ENCODE peak calls at places on chromosomes 12 and 14, in six cellular contexts. V is astrocyte of the spinal cord; Q is heart left ventricle; H is fibroblast of villous mesenchyme; K is GM23338; O is effector memory CD4-positive, alpha-beta T cell. C is an unnamed sample.

GRCh38 chr14:29216774-29217232 is 450.2 kb downstream of the FOXG1 start:
- DNase-seq in V (no peak), Q (no peak), H (no peak), K (no peak), O (no peak), C (peak; percentile 31)

GRCh38 chr14:103696027-103696402 is 19.2 kb downstream of the XRCC3 start:
- DNase-seq in V (no peak), Q (no peak), H (no peak), K (no peak), O (no peak), C (no peak)

GRCh38 chr14:94054936-94055335 is 26.1 kb downstream of the DDX24 start:
- DNase-seq in V (no peak), Q (no peak), H (no peak), K (no peak), O (no peak), C (no peak)

GRCh38 chr14:53591816-53592215 is 364.8 kb downstream of the BMP4 start:
- DNase-seq in V (no peak), Q (no peak), H (no peak), K (no peak), O (no peak), C (no peak)

GRCh38 chr12:86613306-86613705 is 357.1 kb upstream of the MGAT4C start:
- DNase-seq in V (no peak), Q (no peak), H (peak; percentile 13), K (no peak), O (no peak), C (peak; percentile 41)

GRCh38 chr12:84070311-84070710 is 842.3 kb downstream of the SLC6A15 start:
- DNase-seq in V (peak; percentile 47), Q (no peak), H (peak; percentile 84), K (no peak), O (no peak), C (peak; percentile 85)

GRCh38 chr12:14629832-14630688 is 62.4 kb upstream of the PLBD1 start:
- DNase-seq in V (peak; percentile 72), Q (peak; percentile 65), H (peak; percentile 75), K (peak; percentile 92), O (peak; percentile 33), C (peak; percentile 83)

GRCh38 chr14:104505085-104506074 is 74.2 kb upstream of the C14orf180 start:
- DNase-seq in V (no peak), Q (no peak), H (no peak), K (no peak), O (no peak), C (no peak)

GRCh38 chr12:76260390-76260748 is 87.8 kb downstream of the BBS10 start:
- DNase-seq in V (no peak), Q (no peak), H (no peak), K (no peak), O (no peak), C (peak; percentile 55)

GRCh38 chr14:76490735-76491134 is 114.8 kb downstream of the ESRRB start:
- DNase-seq in V (no peak), Q (no peak), H (no peak), K (no peak), O (no peak), C (no peak)

GRCh38 chr14:103868242-103868897 is 21.0 kb upstream of the PPP1R13B start:
- DNase-seq in V (no peak), Q (no peak), H (no peak), K (no peak), O (no peak), C (no peak)

GRCh38 chr12:21129352-21129751 is 1.6 kb upstream of the SLCO1B1 start:
- DNase-seq in V (no peak), Q (no peak), H (no peak), K (no peak), O (no peak), C (no peak)

GRCh38 chr12:105920161-105920684 is 218.5 kb downstream of the NUAK1 start:
- DNase-seq in V (peak; percentile 18), Q (peak; percentile 65), H (peak; percentile 33), K (no peak), O (no peak), C (peak; percentile 61)

GRCh38 chr12:77954156-77954555 is 123.5 kb downstream of the NAV3 start:
- DNase-seq in V (peak; percentile 36), Q (no peak), H (peak; percentile 39), K (no peak), O (no peak), C (no peak)

GRCh38 chr12:75960086-75960910 is 71.3 kb downstream of the PHLDA1 start:
- DNase-seq in V (no peak), Q (no peak), H (no peak), K (peak; percentile 89), O (no peak), C (no peak)

GRCh38 chr12:106704081-106704480 is 70.4 kb upstream of the RIC8B start:
- DNase-seq in V (no peak), Q (no peak), H (peak; percentile 24), K (no peak), O (no peak), C (no peak)

GRCh38 chr12:998020-998874 is 7.2 kb downstream of the ERC1 start:
- DNase-seq in V (no peak), Q (no peak), H (no peak), K (no peak), O (no peak), C (peak; percentile 18)

GRCh38 chr12:122435186-122435585 is 12.7 kb upstream of the CLIP1 start:
- DNase-seq in V (no peak), Q (no peak), H (no peak), K (no peak), O (no peak), C (no peak)

GRCh38 chr12:122437656-122438121 is 15.2 kb upstream of the CLIP1 start:
- DNase-seq in V (peak; percentile 70), Q (peak; percentile 25), H (peak; percentile 72), K (no peak), O (no peak), C (peak; percentile 90)
- H3K4me3 ChIP-seq in V (no peak overlapping the region), Q (no peak overlapping the region), H (no peak overlapping the region), K (no peak overlapping the region), O (no peak overlapping the region), C (no peak overlapping the region)

GRCh38 chr14:101495827-101496778 is 65.2 kb upstream of the DIO3 start:
- DNase-seq in V (no peak), Q (peak; percentile 10), H (no peak), K (no peak), O (no peak), C (no peak)
- H3K4me3 ChIP-seq in V (no peak overlapping the region), Q (no peak overlapping the region), H (no peak overlapping the region), K (no peak overlapping the region), O (no peak overlapping the region), C (no peak overlapping the region)

GRCh38 chr12:49413796-49414195 is 46.5 kb downstream of the SPATS2 start:
- DNase-seq in V (no peak), Q (no peak), H (peak; percentile 60), K (no peak), O (no peak), C (peak; percentile 39)

GRCh38 chr12:49417558-49417957 is 50.3 kb downstream of the SPATS2 start:
- DNase-seq in V (no peak), Q (no peak), H (no peak), K (no peak), O (no peak), C (no peak)

GRCh38 chr12:49416892-49417291 is 49.6 kb downstream of the SPATS2 start:
- DNase-seq in V (no peak), Q (no peak), H (no peak), K (no peak), O (no peak), C (no peak)

GRCh38 chr12:49414364-49414763 is 47.1 kb downstream of the SPATS2 start:
- DNase-seq in V (no peak), Q (no peak), H (no peak), K (no peak), O (no peak), C (no peak)

GRCh38 chr12:49415426-49416040 is 48.3 kb downstream of the SPATS2 start:
- DNase-seq in V (no peak), Q (no peak), H (peak; percentile 50), K (no peak), O (no peak), C (no peak)
- H3K4me3 ChIP-seq in V (no peak overlapping the region), Q (no peak overlapping the region), H (no peak overlapping the region), K (no peak overlapping the region), O (no peak overlapping the region), C (no peak overlapping the region)

DNA sequence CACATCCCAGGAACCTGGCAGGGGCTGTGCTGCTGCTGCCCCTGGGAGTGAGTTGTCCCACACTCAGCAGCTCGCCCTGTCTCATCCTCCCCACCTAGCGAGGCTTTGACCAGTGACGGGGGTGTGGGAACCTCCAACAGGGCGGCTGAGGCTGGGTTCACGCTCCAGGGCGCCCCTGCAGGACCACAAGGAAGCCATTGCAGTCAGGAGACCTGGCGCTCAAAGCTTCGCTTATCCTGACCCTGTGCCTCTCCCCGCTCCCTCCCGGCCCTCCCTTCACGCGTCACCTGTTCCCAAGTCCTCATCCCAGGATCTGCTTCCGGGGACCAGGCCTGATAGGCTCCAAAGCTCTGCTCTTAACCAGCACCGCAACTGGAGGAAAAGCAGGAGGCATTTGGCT is 272.0 kb upstream of the SFSWAP start:
- DNase-seq in V (no peak), Q (no peak), H (no peak), K (peak; percentile 67), O (no peak), C (no peak)
- H3K4me3 ChIP-seq in V (no peak overlapping the region), Q (no peak overlapping the region), H (no peak overlapping the region), K (no peak overlapping the region), O (no peak overlapping the region), C (no peak overlapping the region)

DNA sequence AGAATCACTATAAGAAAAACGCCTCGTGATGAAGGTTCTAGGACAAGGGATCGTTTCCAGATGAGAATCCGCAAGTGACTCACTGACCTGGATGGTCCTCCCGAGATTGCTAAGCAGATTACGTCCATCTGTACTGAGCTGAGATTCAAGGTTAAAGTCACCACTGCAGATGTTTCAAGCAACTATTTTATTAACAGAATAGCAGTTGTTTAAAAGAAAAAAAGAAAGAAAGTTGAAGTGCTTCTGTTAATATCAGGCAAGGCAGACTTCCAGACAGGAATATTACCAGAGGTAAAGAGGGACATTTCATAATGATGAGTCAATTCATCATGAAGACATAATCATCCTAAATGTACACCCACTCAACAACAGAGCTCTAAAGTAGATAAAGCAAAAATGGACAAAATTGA is 17.9 kb downstream of the PXN start:
- DNase-seq in V (peak; percentile 48), Q (no peak), H (peak; percentile 89), K (no peak), O (no peak), C (peak; percentile 61)
- H3K4me3 ChIP-seq in V (no peak overlapping the region), Q (no peak overlapping the region), H (no peak overlapping the region), K (no peak overlapping the region), O (no peak overlapping the region), C (no peak overlapping the region)

C was measured in fibroblast of the aortic adventitia.